ENCODE peak calls at places on chromosome 19, in four cellular contexts. Y, F, P and K are unnamed samples.

GRCh38 chr19:10505583-10506229 is 2.5 kb upstream of the KEAP1 start:
- DNase-seq in Y (peak), F (no peak), P (peak), K (peak)

GRCh38 chr19:8393871-8394250 is 3.7 kb downstream of the RAB11B start:
- DNase-seq in Y (no peak), F (no peak), P (no peak), K (no peak)

GRCh38 chr19:289651-290538 is 1.3 kb downstream of the PLPP2 start:
- DNase-seq in Y (peak), F (no peak), P (no peak), K (peak)

GRCh38 chr19:31591258-31591657 is 242.0 kb upstream of the TSHZ3 start:
- DNase-seq in Y (no peak), F (no peak), P (no peak), K (no peak)

GRCh38 chr19:8334458-8335342 is 8.4 kb downstream of the KANK3 start:
- DNase-seq in Y (peak), F (no peak), P (no peak), K (no peak)

GRCh38 chr19:40238775-40239174 is 12.3 kb upstream of the CCNP start:
- DNase-seq in Y (no peak), F (no peak), P (no peak), K (no peak)

GRCh38 chr19:52227980-52228379 is 38.1 kb downstream of the PPP2R1A start:
- DNase-seq in Y (no peak), F (no peak), P (no peak), K (no peak)

GRCh38 chr19:29622191-29623070 is 16.3 kb downstream of the POP4 start:
- DNase-seq in Y (no peak), F (no peak), P (no peak), K (no peak)

GRCh38 chr19:44509478-44509877 is 9.2 kb upstream of the ZNF180 start:
- DNase-seq in Y (no peak), F (no peak), P (no peak), K (no peak)

GRCh38 chr19:38304866-38305429 is 897 bp downstream of the C19orf33 start:
- DNase-seq in Y (peak), F (no peak), P (no peak), K (no peak)

GRCh38 chr19:14081797-14082674 is 3.5 kb downstream of the C19orf67 start:
- DNase-seq in Y (peak), F (no peak), P (no peak), K (no peak)

GRCh38 chr19:17950310-17951150 is 16.4 kb upstream of the KCNN1 start:
- DNase-seq in Y (no peak), F (no peak), P (no peak), K (no peak)

GRCh38 chr19:57321164-57321563 is 892 bp downstream of the ZNF543 start:
- DNase-seq in Y (no peak), F (no peak), P (no peak), K (no peak)